ENCODE peak calls at places on chromosomes 12 and 14, in eight cellular contexts. S is D721Med; I is Caki2; H is suprapubic skin; Y is activated naive CD4-positive, alpha-beta T cell; M is mesendoderm; R is activated T-cell treated with anti-CD3 and anti-CD28 coated beads, Interleukin-2, amount 50 U/mL, for 1 hour; N is foreskin fibroblast. O is an unnamed sample.

GRCh38 chr12:107845226-107845979 is 70.9 kb downstream of the ASCL4 start:
- DNase-seq in N (no peak), S (no peak), M (no peak), Y (no peak), I (no peak), H (no peak), R (no peak), O (no peak)

GRCh38 chr12:26028953-26029740 is 70.7 kb downstream of the RASSF8 start:
- DNase-seq in N (peak), Y (no peak), M (peak), I (peak), H (no peak), R (no peak), S (no peak), O (peak)

GRCh38 chr14:91511014-91511466 is 930 bp upstream of the PPP4R3A start:
- DNase-seq in I (no peak), S (no peak), R (no peak), H (no peak), Y (no peak), N (no peak), M (peak), O (no peak)

GRCh38 chr14:68208726-68209125 is 389.1 kb downstream of the RAD51B start:
- DNase-seq in I (no peak), H (no peak), N (no peak), M (no peak), Y (no peak), S (no peak), R (no peak), O (no peak)

GRCh38 chr12:84166812-84167211 is 745.8 kb downstream of the SLC6A15 start:
- DNase-seq in S (no peak), H (no peak), I (no peak), R (no peak), Y (no peak), N (no peak), M (no peak), O (no peak)

GRCh38 chr14:55107766-55108554 is 21.1 kb upstream of the LGALS3 start:
- DNase-seq in I (peak), S (no peak), R (peak), Y (no peak), M (peak), N (peak), H (peak), O (no peak)

GRCh38 chr12:107544947-107545346 is 140.7 kb upstream of the PWP1 start:
- DNase-seq in M (no peak), I (no peak), S (no peak), Y (no peak), R (no peak), H (no peak), N (no peak), O (no peak)

GRCh38 chr14:93092606-93093556 is 22.8 kb downstream of the ITPK1 start:
- DNase-seq in R (no peak), H (no peak), M (no peak), N (no peak), S (no peak), I (no peak), Y (no peak), O (no peak)